ENCODE peak calls at places on chromosomes 12 and 14, in six cellular contexts. K is fibroblast of pulmonary artery, Y is suprapubic skin, R is fibroblast of lung, I is thyroid gland, B is lung. N is an unnamed sample.

GRCh38 chr12:125503128-125503527 is 437.9 kb downstream of the AACS start:
- DNase-seq in K (no peak), Y (no peak), R (no peak), I (no peak), B (no peak), N (no peak)

GRCh38 chr12:46374711-46375110 is 2.1 kb upstream of the SLC38A2 start:
- DNase-seq in K (no peak), Y (no peak), R (no peak), I (no peak), B (no peak), N (no peak)

GRCh38 chr12:55074771-55075170 is 51.4 kb upstream of the OR9K2 start:
- DNase-seq in K (no peak), Y (no peak), R (no peak), I (no peak), B (no peak), N (no peak)

GRCh38 chr12:63480186-63480585 is 188.1 kb downstream of the DPY19L2 start:
- DNase-seq in K (no peak), Y (no peak), R (peak; percentile 1), I (no peak), B (no peak), N (no peak)

GRCh38 chr14:96052541-96053105 is 13.5 kb downstream of the C14orf132 start:
- DNase-seq in K (no peak), Y (no peak), R (no peak), I (no peak), B (no peak), N (no peak)

GRCh38 chr14:22535126-22535525 is 53.9 kb downstream of the DAD1 start:
- DNase-seq in K (no peak), Y (no peak), R (no peak), I (no peak), B (no peak), N (no peak)

GRCh38 chr14:50775357-50775756 is 55.6 kb downstream of the NIN start:
- DNase-seq in K (peak; percentile 79), Y (no peak), R (peak; percentile 92), I (no peak), B (no peak), N (no peak)

GRCh38 chr14:104563742-104564615 is 15.6 kb upstream of the C14orf180 start:
- DNase-seq in K (peak; percentile 53), Y (peak; percentile 82), R (peak; percentile 39), I (peak; percentile 73), B (peak; percentile 61), N (no peak)

GRCh38 chr12:131912526-131913274 is 16.4 kb upstream of the PUS1 start:
- DNase-seq in K (peak; percentile 87), Y (no peak), R (peak; percentile 75), I (peak; percentile 44), B (peak; percentile 50), N (no peak)

GRCh38 chr12:40691913-40692616 is at the start of gene CNTN1:
- DNase-seq in K (peak; percentile 8), Y (peak; percentile 80), R (peak; percentile 62), I (no peak), B (peak; percentile 61), N (no peak)

GRCh38 chr12:92558806-92559205 is 144.0 kb upstream of the PLEKHG7 start:
- DNase-seq in K (no peak), Y (no peak), R (no peak), I (no peak), B (no peak), N (no peak)

GRCh38 chr14:64806202-64806861 is 73.4 kb downstream of the SPTB start:
- DNase-seq in K (peak; percentile 59), Y (no peak), R (peak; percentile 39), I (no peak), B (peak; percentile 48), N (peak; percentile 11)

GRCh38 chr12:55974308-55974724 is 438 bp downstream of the RAB5B start:
- DNase-seq in K (peak; percentile 50), Y (no peak), R (peak; percentile 45), I (peak; percentile 66), B (peak; percentile 61), N (no peak)

GRCh38 chr14:93716410-93717221 is 71.7 kb downstream of the PRIMA1 start:
- DNase-seq in K (no peak), Y (no peak), R (no peak), I (no peak), B (no peak), N (no peak)

GRCh38 chr12:19969476-19969875 is 398.9 kb upstream of the PDE3A start:
- DNase-seq in K (no peak), Y (no peak), R (no peak), I (no peak), B (no peak), N (no peak)

GRCh38 chr12:92968201-92968813 is 39.2 kb upstream of the EEA1 start:
- DNase-seq in K (peak; percentile 39), Y (no peak), R (peak; percentile 22), I (no peak), B (no peak), N (no peak)

GRCh38 chr14:56797569-56798446 is 12.5 kb downstream of the OTX2 start:
- DNase-seq in K (no peak), Y (no peak), R (no peak), I (no peak), B (no peak), N (no peak)

GRCh38 chr14:53956427-53957201 is at the start of gene BMP4:
- DNase-seq in K (peak; percentile 29), Y (peak; percentile 93), R (peak; percentile 66), I (peak; percentile 70), B (peak; percentile 83), N (no peak)

GRCh38 chr14:68625366-68626090 is 167.3 kb downstream of the ZFP36L1 start:
- DNase-seq in K (no peak), Y (peak; percentile 44), R (no peak), I (no peak), B (no peak), N (no peak)

GRCh38 chr12:121711925-121712461 is 559 bp upstream of the TMEM120B start:
- DNase-seq in K (peak; percentile 28), Y (peak; percentile 70), R (peak; percentile 12), I (peak; percentile 43), B (peak; percentile 33), N (peak; percentile 44)

GRCh38 chr12:17301544-17301943 is 695.6 kb upstream of the LMO3 start:
- DNase-seq in K (no peak), Y (no peak), R (no peak), I (no peak), B (no peak), N (no peak)

GRCh38 chr14:92846162-92846897 is 52.2 kb downstream of the GOLGA5 start:
- DNase-seq in K (peak; percentile 82), Y (no peak), R (peak; percentile 44), I (no peak), B (no peak), N (no peak)

GRCh38 chr14:94441130-94441529 is 11.5 kb downstream of the SERPINA11 start:
- DNase-seq in K (no peak), Y (no peak), R (no peak), I (no peak), B (no peak), N (no peak)

GRCh38 chr14:31043379-31043778 is 17.2 kb upstream of the STRN3 start:
- DNase-seq in K (no peak), Y (no peak), R (no peak), I (no peak), B (no peak), N (no peak)

GRCh38 chr12:111304642-111305071 is 64.2 kb downstream of the PHETA1 start:
- DNase-seq in K (peak; percentile 8), Y (no peak), R (peak; percentile 8), I (no peak), B (no peak), N (no peak)

GRCh38 chr14:105375635-105376057 is 22.7 kb upstream of the TEX22 start:
- DNase-seq in K (peak; percentile 13), Y (no peak), R (no peak), I (no peak), B (no peak), N (no peak)

GRCh38 chr12:52211716-52212585 is 20.1 kb upstream of the KRT80 start:
- DNase-seq in K (no peak), Y (peak; percentile 60), R (no peak), I (peak; percentile 2), B (no peak), N (no peak)

GRCh38 chr14:21440857-21441256 is 15.1 kb downstream of the CHD8 start:
- DNase-seq in K (no peak), Y (no peak), R (no peak), I (no peak), B (no peak), N (no peak)

GRCh38 chr12:21774358-21775129 is at the start of gene KCNJ8:
- DNase-seq in K (peak; percentile 22), Y (peak; percentile 81), R (peak; percentile 41), I (peak; percentile 90), B (peak; percentile 62), N (no peak)

GRCh38 chr14:23544511-23545447 is 6.8 kb downstream of the ZFHX2 start:
- DNase-seq in K (no peak), Y (no peak), R (no peak), I (no peak), B (no peak), N (no peak)
- H3K4me3 ChIP-seq in K (no peak overlapping the region), Y (no peak overlapping the region), R (no peak overlapping the region), I (no peak overlapping the region), B (no peak overlapping the region), N (no peak overlapping the region)

DNA sequence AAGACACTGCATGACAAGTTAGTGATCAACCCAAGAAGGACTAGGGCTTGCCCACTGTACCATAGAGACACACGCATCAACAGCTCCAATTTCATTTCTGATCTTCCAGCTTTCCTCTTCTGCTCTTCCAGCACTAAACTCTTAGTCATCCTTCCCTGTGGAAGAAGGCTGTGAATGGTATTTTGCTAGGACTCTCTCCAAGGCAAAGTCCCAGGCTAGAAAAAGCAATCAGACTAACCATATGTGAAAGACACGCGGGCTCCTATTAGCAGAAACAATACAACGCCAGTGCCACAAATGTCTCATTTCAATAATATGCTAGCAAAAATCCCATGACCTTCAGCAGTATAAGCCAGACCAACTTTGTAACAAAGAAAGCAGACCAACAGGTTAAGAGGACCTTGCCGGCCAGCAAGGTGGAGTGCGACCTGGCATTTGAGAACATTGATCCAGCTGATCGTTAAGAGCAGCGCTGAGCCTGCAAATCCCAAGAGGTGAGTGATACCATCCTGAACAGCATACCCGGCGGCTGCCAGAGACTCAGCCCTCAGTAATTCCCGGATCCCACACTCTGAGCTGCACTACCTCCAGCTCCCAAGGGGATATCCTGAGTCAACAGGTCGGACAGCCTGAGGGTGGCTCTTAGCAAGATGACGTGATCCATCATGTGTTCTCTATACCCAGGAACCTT is 132.5 kb downstream of the FOXN3 start:
- DNase-seq in K (peak; percentile 14), Y (peak; percentile 29), R (peak; percentile 37), I (no peak), B (no peak), N (no peak)
- H3K4me3 ChIP-seq in K (no peak overlapping the region), Y (no peak overlapping the region), R (no peak overlapping the region), I (no peak overlapping the region), B (no peak overlapping the region), N (no peak overlapping the region)

GRCh38 chr12:3725267-3726115 is 27.4 kb downstream of the CRACR2A start:
- DNase-seq in K (peak; percentile 47), Y (no peak), R (no peak), I (no peak), B (no peak), N (no peak)
- H3K4me3 ChIP-seq in K (no peak overlapping the region), Y (no peak overlapping the region), R (no peak overlapping the region), I (no peak overlapping the region), B (no peak overlapping the region), N (no peak overlapping the region)

DNA sequence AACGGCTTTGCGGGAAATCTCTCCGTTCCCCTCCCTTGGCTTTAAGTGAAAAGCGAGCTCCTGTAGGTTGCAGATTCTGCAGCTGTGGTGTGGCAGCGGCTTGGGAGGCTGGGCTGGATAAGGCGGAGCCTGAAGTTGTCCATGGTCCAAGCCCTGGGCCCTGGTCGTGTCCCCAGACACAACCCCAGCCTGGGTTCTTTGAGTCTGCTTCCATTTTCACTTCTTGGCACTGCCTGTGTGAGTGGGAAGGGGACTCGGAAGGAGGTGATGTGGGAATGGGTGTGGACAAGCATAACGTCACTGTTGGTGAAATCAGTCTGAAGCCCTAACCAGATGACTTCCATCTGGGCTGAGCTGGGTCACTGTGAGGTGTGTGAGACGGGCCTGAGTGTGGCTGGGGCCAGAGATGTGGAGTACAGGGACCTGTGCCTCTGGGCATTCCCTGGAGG is 43.0 kb upstream of the CTDSP2 start:
- DNase-seq in K (peak; percentile 97), Y (peak; percentile 85), R (peak; percentile 99), I (no peak), B (peak; percentile 71), N (no peak)
- H3K4me3 ChIP-seq in K (no peak overlapping the region), Y (peak overlapping the region; percentile 20), R (peak overlapping the region; percentile 42), I (no peak overlapping the region), B (no peak overlapping the region), N (no peak overlapping the region)